ENCODE peak calls at places on chromosomes 2 and 18, in six cellular contexts. Y, W, M, U, P and Q are unnamed samples.

GRCh38 chr2:186349508-186349907 is 136.6 kb upstream of the ZC3H15 start:
- DNase-seq in Y (no peak), W (peak; percentile 8), M (peak; percentile 27), U (no peak), P (no peak), Q (no peak)

GRCh38 chr2:209969692-209970091 is 32.7 kb upstream of the RPE start:
- DNase-seq in Y (no peak), W (no peak), M (no peak), U (no peak), P (no peak), Q (no peak)

GRCh38 chr2:101999122-101999789 is 7.5 kb downstream of the IL1R2 start:
- DNase-seq in Y (no peak), W (no peak), M (no peak), U (no peak), P (no peak), Q (no peak)

GRCh38 chr2:181678033-181678586 is 2.2 kb downstream of the NEUROD1 start:
- DNase-seq in Y (peak; percentile 36), W (no peak), M (peak; percentile 67), U (no peak), P (peak; percentile 43), Q (peak; percentile 91)

GRCh38 chr2:42901076-42901645 is 108.8 kb upstream of the HAAO start:
- DNase-seq in Y (no peak), W (no peak), M (no peak), U (peak; percentile 31), P (no peak), Q (no peak)

GRCh38 chr2:133249362-133249761 is 318.9 kb downstream of the NCKAP5 start:
- DNase-seq in Y (no peak), W (no peak), M (no peak), U (no peak), P (no peak), Q (no peak)

GRCh38 chr18:39647627-39648502 is 2082.3 kb upstream of the CELF4 start:
- DNase-seq in Y (no peak), W (peak; percentile 18), M (no peak), U (no peak), P (no peak), Q (no peak)

GRCh38 chr2:96665083-96665569 is 22.6 kb downstream of the FER1L5 start:
- DNase-seq in Y (no peak), W (peak; percentile 76), M (peak; percentile 14), U (no peak), P (no peak), Q (no peak)

GRCh38 chr2:133200684-133201421 is 367.4 kb downstream of the NCKAP5 start:
- DNase-seq in Y (no peak), W (no peak), M (peak; percentile 84), U (no peak), P (no peak), Q (no peak)